ENCODE peak calls at places on chromosomes 3 and 15, in six cellular contexts. Y is fibroblast of the aortic adventitia, O is body of pancreas, J is spleen, E is A673, S is A549. X is an unnamed sample.

GRCh38 chr3:101842245-101842934 is 6.9 kb upstream of the NFKBIZ start:
- DNase-seq in Y (no peak), O (no peak), J (no peak), E (peak; percentile 57), S (no peak), X (no peak)

GRCh38 chr3:190840146-190840545 is 22.3 kb downstream of the GMNC start:
- DNase-seq in Y (peak; percentile 5), O (no peak), J (no peak), E (no peak), S (no peak), X (no peak)

GRCh38 chr15:81176291-81176893 is 20.3 kb upstream of the IL16 start:
- DNase-seq in Y (peak; percentile 68), O (peak; percentile 15), J (no peak), E (no peak), S (no peak), X (no peak)

GRCh38 chr3:112175037-112175436 is 42.0 kb upstream of the GCSAM start:
- DNase-seq in Y (no peak), O (no peak), J (peak; percentile 41), E (no peak), S (no peak), X (no peak)

GRCh38 chr3:2303567-2303966 is 204.9 kb downstream of the CNTN4 start:
- DNase-seq in Y (no peak), O (peak; percentile 3), J (no peak), E (peak; percentile 45), S (no peak), X (no peak)

GRCh38 chr3:149810846-149811245 is 2.2 kb upstream of the RNF13 start:
- DNase-seq in Y (no peak), O (no peak), J (no peak), E (no peak), S (no peak), X (no peak)

GRCh38 chr15:43440721-43441281 is 52.2 kb downstream of the TP53BP1 start:
- DNase-seq in Y (peak; percentile 99), O (peak; percentile 64), J (no peak), E (peak; percentile 94), S (peak; percentile 76), X (no peak)

GRCh38 chr3:88408097-88408496 is 258.3 kb downstream of the C3orf38 start:
- DNase-seq in Y (no peak), O (no peak), J (no peak), E (no peak), S (no peak), X (no peak)

GRCh38 chr3:186544281-186544680 is at the start of gene CRYGS:
- DNase-seq in Y (no peak), O (no peak), J (no peak), E (no peak), S (no peak), X (no peak)

GRCh38 chr3:110958476-110959147 is 113.0 kb upstream of the NECTIN3 start:
- DNase-seq in Y (no peak), O (no peak), J (no peak), E (no peak), S (no peak), X (no peak)

GRCh38 chr3:171711461-171711860 is 98.8 kb downstream of the PLD1 start:
- DNase-seq in Y (no peak), O (no peak), J (no peak), E (no peak), S (no peak), X (no peak)

GRCh38 chr3:114551770-114552526 is 258.1 kb downstream of the TIGIT start:
- DNase-seq in Y (peak; percentile 56), O (no peak), J (no peak), E (peak; percentile 17), S (peak; percentile 2), X (no peak)

GRCh38 chr15:82122754-82123400 is 77.1 kb upstream of the MEX3B start:
- DNase-seq in Y (peak; percentile 97), O (peak; percentile 33), J (no peak), E (no peak), S (peak; percentile 63), X (no peak)

GRCh38 chr3:66028457-66028856 is 10.3 kb downstream of the MAGI1 start:
- DNase-seq in Y (no peak), O (no peak), J (no peak), E (no peak), S (no peak), X (no peak)

GRCh38 chr15:29454506-29454905 is 184.9 kb upstream of the NSMCE3 start:
- DNase-seq in Y (peak; percentile 2), O (no peak), J (no peak), E (no peak), S (no peak), X (no peak)

GRCh38 chr3:69196876-69197275 is 74.5 kb upstream of the LMOD3 start:
- DNase-seq in Y (no peak), O (no peak), J (no peak), E (no peak), S (no peak), X (no peak)

GRCh38 chr3:133548090-133548489 is 25.4 kb upstream of the CDV3 start:
- DNase-seq in Y (peak; percentile 75), O (no peak), J (no peak), E (no peak), S (no peak), X (no peak)

GRCh38 chr15:101371519-101371918 is 76.5 kb upstream of the SNRPA1 start:
- DNase-seq in Y (no peak), O (no peak), J (no peak), E (no peak), S (no peak), X (no peak)

GRCh38 chr3:112056451-112056929 is 22.0 kb downstream of the TMPRSS7 start:
- DNase-seq in Y (peak; percentile 67), O (no peak), J (no peak), E (no peak), S (no peak), X (no peak)

GRCh38 chr3:45560270-45561020 is 34.1 kb upstream of the LIMD1 start:
- DNase-seq in Y (peak; percentile 82), O (peak; percentile 65), J (no peak), E (no peak), S (no peak), X (peak; percentile 69)

GRCh38 chr3:16604433-16604832 is 790 bp downstream of the DAZL start:
- DNase-seq in Y (no peak), O (no peak), J (no peak), E (no peak), S (no peak), X (no peak)

GRCh38 chr3:16599694-16600093 is 5.5 kb downstream of the DAZL start:
- DNase-seq in Y (no peak), O (no peak), J (no peak), E (no peak), S (no peak), X (no peak)

GRCh38 chr3:16604887-16605602 is at the start of gene DAZL:
- DNase-seq in Y (no peak), O (no peak), J (no peak), E (no peak), S (no peak), X (no peak)

GRCh38 chr3:16600771-16601538 is 4.3 kb downstream of the DAZL start:
- DNase-seq in Y (peak; percentile 91), O (peak; percentile 86), J (peak; percentile 92), E (peak; percentile 84), S (peak; percentile 44), X (peak; percentile 71)

DNA sequence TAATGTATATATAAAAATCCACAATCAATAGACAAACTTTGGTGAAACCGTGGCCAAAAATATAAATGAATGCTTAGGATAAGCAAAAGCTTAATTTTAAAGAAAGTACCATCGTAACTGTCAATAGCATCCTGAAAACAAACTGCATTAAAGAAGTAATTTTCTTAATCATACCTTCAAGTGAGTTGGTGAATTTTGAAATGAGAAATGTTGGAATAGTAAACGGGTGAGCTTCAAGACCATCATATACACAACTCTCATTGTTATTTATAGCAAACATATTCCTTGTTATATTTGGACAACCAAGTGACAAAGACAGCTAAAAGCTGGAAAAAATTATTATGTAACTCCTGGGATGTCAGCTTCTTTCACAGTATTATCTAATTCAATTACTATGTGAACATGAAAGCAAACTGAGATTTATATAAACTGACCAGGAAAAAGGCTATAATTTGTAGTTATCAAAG is 3.7 kb downstream of the DAZL start:
- DNase-seq in Y (no peak), O (no peak), J (no peak), E (no peak), S (no peak), X (no peak)
- TF ChIP-seq CTCF in Y (no peak), O (no peak), J (no peak), E (no peak), S (no peak), X (no peak)

GRCh38 chr15:76931397-76932089 is at the start of gene RCN2:
- DNase-seq in Y (peak; percentile 89), O (peak; percentile 96), J (peak; percentile 100), E (peak; percentile 96), S (peak; percentile 93), X (peak; percentile 98)
- TF ChIP-seq CTCF in Y (no peak), O (no peak), J (peak; percentile 28), E (no peak), S (no peak), X (no peak)

GRCh38 chr15:45130291-45131000 is 652 bp downstream of the DUOX1 start:
- DNase-seq in Y (no peak), O (no peak), J (no peak), E (no peak), S (no peak), X (no peak)

GRCh38 chr15:45123397-45123796 is 6.3 kb downstream of the DUOXA1 start:
- DNase-seq in Y (no peak), O (no peak), J (no peak), E (no peak), S (no peak), X (no peak)

GRCh38 chr15:45129651-45130129 is at the start of the genes DUOX1 and DUOXA1:
- DNase-seq in Y (no peak), O (no peak), J (peak; percentile 79), E (no peak), S (no peak), X (no peak)

GRCh38 chr15:45128971-45129639 is 574 bp downstream of the DUOXA1 start:
- DNase-seq in Y (no peak), O (no peak), J (no peak), E (no peak), S (no peak), X (no peak)

GRCh38 chr15:45126535-45127158 is 3.0 kb downstream of the DUOXA1 start:
- DNase-seq in Y (peak; percentile 34), O (peak; percentile 31), J (no peak), E (peak; percentile 56), S (no peak), X (no peak)
- TF ChIP-seq CTCF in Y (peak; percentile 66), O (peak; percentile 45), J (peak; percentile 49), E (peak; percentile 79), S (peak; percentile 53), X (peak; percentile 35)

DNA sequence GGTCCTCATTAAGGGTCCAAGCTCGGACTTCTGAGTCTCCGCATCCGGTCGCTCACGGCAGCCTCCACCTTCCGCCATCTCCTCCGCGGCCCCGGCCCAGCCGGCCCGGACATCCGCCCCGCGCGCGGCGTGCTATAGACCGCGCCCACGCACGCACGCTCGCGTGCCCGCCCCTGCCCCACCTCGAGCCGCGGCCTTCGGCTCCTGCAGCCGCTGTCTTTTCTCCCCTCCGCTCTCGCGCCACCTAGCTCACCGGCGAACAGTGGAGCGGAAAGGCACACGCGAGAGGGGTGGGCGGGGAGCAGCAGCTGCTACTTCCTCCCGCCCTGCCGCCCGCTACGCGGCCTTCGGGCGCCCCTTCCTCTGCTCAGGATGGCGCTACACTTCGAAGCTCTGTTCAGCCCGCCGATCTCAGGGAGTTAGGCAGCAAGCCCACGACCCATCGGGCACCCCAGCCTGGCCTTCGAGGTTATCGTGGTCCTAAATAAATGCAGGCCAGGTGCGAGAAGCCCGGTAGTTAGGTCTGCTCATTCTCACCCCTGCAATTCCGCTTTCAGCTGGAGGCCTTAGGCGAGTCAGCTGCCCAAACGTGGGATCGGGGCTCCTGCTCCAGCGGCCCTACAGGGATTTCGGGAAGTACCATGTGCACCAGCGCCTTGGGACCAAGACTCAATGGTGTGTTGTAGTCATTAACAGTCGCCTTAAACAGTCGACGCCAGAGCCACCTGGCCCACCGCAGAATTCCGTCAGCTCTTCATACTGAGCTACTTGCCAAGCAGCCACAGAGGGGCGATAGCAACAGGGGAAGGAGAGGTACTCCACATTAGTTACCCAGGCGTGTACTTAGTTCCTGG is at the start of gene USP4:
- DNase-seq in Y (peak; percentile 83), O (peak; percentile 94), J (peak; percentile 100), E (peak; percentile 80), S (peak; percentile 62), X (peak; percentile 92)
- TF ChIP-seq CTCF in Y (peak; percentile 54), O (peak; percentile 9), J (peak; percentile 54), E (peak; percentile 52), S (peak; percentile 28), X (peak; percentile 61)